ENCODE peak calls at places on chromosomes 16 and 17, in nine cellular contexts. X is IMR-90, H is lower leg skin, Y is spleen, U is endodermal cell, J is breast epithelium, B is nephron progenitor cell, L is epithelial cell of proximal tubule, K is retinal pigment epithelial cell. W is an unnamed sample.

GRCh38 chr17:34166394-34166793 is 88.7 kb upstream of the CCL2 start:
- DNase-seq in U (peak; percentile 19), L (no peak), K (no peak), H (no peak), B (no peak), J (no peak), X (no peak), Y (no peak), W (no peak)

GRCh38 chr17:11922634-11923033 is 74.6 kb downstream of the ZNF18 start:
- DNase-seq in U (no peak), L (no peak), Y (no peak), B (no peak), H (no peak), J (no peak), X (no peak), K (no peak), W (no peak)

GRCh38 chr16:68715471-68715870 is 21.6 kb upstream of the CDH1 start:
- DNase-seq in H (no peak), J (no peak), B (no peak), K (no peak), Y (no peak), X (no peak), L (no peak), U (no peak), W (no peak)

GRCh38 chr17:35449371-35449931 is 885 bp upstream of the SLFN13 start:
- DNase-seq in X (no peak), U (peak; percentile 61), H (peak; percentile 87), B (peak; percentile 40), J (no peak), L (no peak), K (no peak), Y (peak; percentile 86), W (no peak)

GRCh38 chr17:77462101-77462500 is 321.3 kb downstream of the SEC14L1 start:
- DNase-seq in B (no peak), K (no peak), Y (peak; percentile 89), L (no peak), X (no peak), U (no peak), J (no peak), H (no peak), W (no peak)

GRCh38 chr17:50547035-50547735 is at the start of gene SPATA20:
- DNase-seq in X (peak; percentile 84), J (peak; percentile 93), B (peak; percentile 92), L (no peak), U (peak; percentile 98), Y (peak; percentile 96), K (peak; percentile 49), H (peak; percentile 99), W (peak; percentile 77)

GRCh38 chr16:51524070-51524469 is 373.0 kb upstream of the SALL1 start:
- DNase-seq in J (no peak), H (no peak), K (no peak), Y (no peak), B (no peak), X (no peak), U (no peak), L (no peak), W (no peak)

GRCh38 chr16:73176577-73177013 is 128.7 kb upstream of the ZFHX3 start:
- DNase-seq in K (peak; percentile 45), U (no peak), H (no peak), Y (no peak), J (no peak), X (peak; percentile 94), B (no peak), L (no peak), W (no peak)

GRCh38 chr16:65833171-65833871 is 533.2 kb upstream of the CDH5 start:
- DNase-seq in H (no peak), X (peak; percentile 84), K (no peak), Y (no peak), U (no peak), J (no peak), L (no peak), B (no peak), W (no peak)

GRCh38 chr17:76953926-76954325 is 85.7 kb downstream of the MGAT5B start:
- DNase-seq in L (no peak), X (no peak), K (no peak), Y (peak; percentile 28), J (no peak), U (no peak), B (no peak), H (no peak), W (no peak)

GRCh38 chr17:4187076-4187475 is 44.1 kb downstream of the CYB5D2 start:
- DNase-seq in H (no peak), Y (no peak), K (no peak), B (no peak), J (peak; percentile 85), X (no peak), U (peak; percentile 88), L (no peak), W (no peak)

GRCh38 chr17:5391678-5392077 is 27.8 kb downstream of the NUP88 start:
- DNase-seq in K (no peak), H (no peak), L (no peak), Y (no peak), J (no peak), U (no peak), X (peak; percentile 24), B (no peak), W (no peak)

GRCh38 chr17:17712268-17712924 is 31.1 kb downstream of the RAI1 start:
- DNase-seq in L (peak; percentile 78), Y (no peak), H (no peak), U (no peak), J (no peak), K (peak; percentile 81), X (peak; percentile 97), B (no peak), W (no peak)

GRCh38 chr17:16933317-16934132 is 38.4 kb downstream of the TNFRSF13B start:
- DNase-seq in U (peak; percentile 47), H (peak; percentile 73), J (no peak), Y (peak; percentile 52), L (no peak), K (no peak), B (no peak), X (no peak), W (no peak)

GRCh38 chr17:18225562-18226283 is at the start of gene LLGL1:
- DNase-seq in K (no peak), Y (no peak), U (no peak), L (no peak), X (no peak), B (no peak), H (no peak), J (no peak), W (no peak)

GRCh38 chr16:29745126-29745852 is 501 bp downstream of the C16orf54 start:
- DNase-seq in L (no peak), B (no peak), Y (peak; percentile 91), U (no peak), H (no peak), X (no peak), J (no peak), K (no peak), W (no peak)

GRCh38 chr17:50684612-50685333 is 22.9 kb downstream of the ANKRD40 start:
- DNase-seq in K (no peak), U (peak; percentile 79), Y (no peak), J (no peak), H (no peak), L (no peak), B (peak; percentile 55), X (no peak), W (no peak)

GRCh38 chr17:47838636-47839035 is 2.4 kb downstream of the SCRN2 start:
- DNase-seq in Y (no peak), J (no peak), X (no peak), K (no peak), H (no peak), B (no peak), L (no peak), U (no peak), W (no peak)

GRCh38 chr17:20935740-20936139 is 107.1 kb downstream of the USP22 start:
- DNase-seq in J (no peak), U (no peak), K (no peak), H (no peak), X (peak; percentile 75), B (no peak), Y (no peak), L (no peak), W (no peak)

GRCh38 chr16:22078656-22079055 is 13.7 kb upstream of the VWA3A start:
- DNase-seq in X (no peak), B (no peak), H (no peak), L (no peak), U (no peak), K (no peak), Y (no peak), J (no peak), W (no peak)

GRCh38 chr17:27747462-27748359 is 52.6 kb downstream of the NOS2 start:
- DNase-seq in U (peak; percentile 91), K (no peak), H (peak; percentile 60), Y (no peak), L (no peak), J (no peak), B (peak; percentile 26), X (no peak), W (no peak)
- TF ChIP-seq CTCF in U (peak; percentile 71), K (peak; percentile 42), H (no peak), Y (no peak), L (peak; percentile 57), J (no peak), B (peak; percentile 36), X (peak; percentile 15), W (no peak)

GRCh38 chr17:82416771-82417170 is 1.4 kb upstream of the HEXD start:
- DNase-seq in X (no peak), L (no peak), B (no peak), K (no peak), H (no peak), Y (no peak), J (no peak), U (no peak), W (no peak)
- TF ChIP-seq CTCF in X (no peak), L (peak; percentile 12), B (no peak), K (peak; percentile 16), H (no peak), Y (no peak), J (no peak), U (peak; percentile 55), W (no peak)

DNA sequence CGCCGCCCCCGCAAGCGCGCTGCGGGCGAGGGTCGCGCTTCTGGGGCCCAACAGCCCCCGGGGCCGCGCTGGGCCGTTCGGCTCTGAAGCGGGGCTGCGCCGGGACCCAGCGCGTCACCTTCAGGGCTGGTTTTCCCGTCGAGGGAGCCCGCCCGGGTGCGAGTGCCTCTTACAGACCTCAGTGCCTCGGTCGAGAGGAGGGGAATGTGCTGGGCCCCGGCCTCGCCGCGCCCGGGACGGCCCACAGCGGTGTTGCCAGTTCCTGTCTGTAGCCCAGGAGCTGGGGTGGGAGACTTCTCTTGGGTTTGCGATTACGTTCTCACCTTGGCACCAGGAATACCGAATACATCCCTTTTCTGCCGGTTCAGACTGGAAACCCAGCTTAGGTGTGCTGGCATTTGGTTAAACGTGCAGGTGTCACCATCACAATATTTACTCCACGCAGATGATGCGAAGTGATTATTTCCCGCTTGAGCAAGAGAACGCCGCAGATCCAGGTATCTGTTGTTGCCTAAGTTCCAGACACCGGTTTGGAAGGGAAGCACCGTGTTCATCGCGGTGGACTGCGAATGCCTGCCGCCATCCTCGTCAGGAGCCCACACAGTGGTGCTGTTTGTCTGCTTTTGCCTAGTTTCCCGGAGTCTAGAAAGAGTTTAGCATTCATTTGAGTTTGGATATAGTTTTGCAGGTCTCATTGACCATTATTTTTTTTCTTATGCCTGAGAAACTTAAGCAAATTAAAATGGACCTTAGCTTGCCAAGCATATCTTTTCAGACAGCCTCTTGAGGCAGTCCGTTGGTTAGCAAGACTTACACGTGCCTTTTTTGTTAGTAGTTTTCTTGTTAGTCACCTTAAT is 915 bp downstream of the MAP1LC3B start:
- DNase-seq in K (no peak), X (peak; percentile 47), L (no peak), B (peak; percentile 61), H (peak; percentile 92), Y (peak; percentile 94), J (peak; percentile 55), U (peak; percentile 81), W (no peak)
- TF ChIP-seq CTCF in K (peak; percentile 29), X (peak; percentile 49), L (peak; percentile 25), B (no peak), H (no peak), Y (no peak), J (no peak), U (peak; percentile 17), W (no peak)

GRCh38 chr16:14018848-14019247 is 52.3 kb upstream of the MRTFB start:
- DNase-seq in K (no peak), H (peak; percentile 70), X (no peak), J (no peak), L (peak; percentile 30), U (peak; percentile 70), B (no peak), Y (no peak), W (no peak)
- TF ChIP-seq CTCF in K (no peak), H (no peak), X (no peak), J (no peak), L (peak; percentile 41), U (peak; percentile 59), B (no peak), Y (no peak), W (no peak)